ENCODE peak calls at places on chromosomes 4 and X, in five cellular contexts. K, P, Q, L and D are unnamed samples.

GRCh38 chrX:77628294-77629025 is 157.6 kb downstream of the ATRX start:
- DNase-seq in K (no peak), P (no peak), L (no peak), Q (no peak), D (no peak)

GRCh38 chr4:36043901-36044300 is 200.4 kb downstream of the ARAP2 start:
- DNase-seq in K (no peak), Q (no peak), L (no peak), P (peak), D (no peak)

GRCh38 chr4:188959424-188959823 is 820.2 kb downstream of the TRIML1 start:
- DNase-seq in Q (no peak), L (no peak), K (no peak), P (no peak), D (no peak)

GRCh38 chr4:15488658-15489470 is 19.2 kb downstream of the CC2D2A start:
- DNase-seq in L (no peak), Q (no peak), K (no peak), P (no peak), D (no peak)

GRCh38 chr4:106691749-106692148 is 323.2 kb upstream of the GIMD1 start:
- DNase-seq in P (peak), K (no peak), L (no peak), Q (no peak), D (no peak)

GRCh38 chr4:85818700-85819099 is 343.8 kb downstream of the ARHGAP24 start:
- DNase-seq in Q (no peak), L (no peak), P (no peak), K (no peak), D (no peak)

GRCh38 chr4:38001927-38002326 is 41.7 kb downstream of the PTTG2 start:
- DNase-seq in Q (no peak), P (no peak), K (no peak), L (no peak), D (no peak)

GRCh38 chr4:118372251-118372650 is 19.4 kb upstream of the PRSS12 start:
- DNase-seq in K (no peak), L (no peak), P (no peak), Q (no peak), D (no peak)

GRCh38 chrX:124211312-124211942 is 121.0 kb upstream of the TEX13D start:
- DNase-seq in Q (peak), P (peak), K (no peak), L (no peak), D (peak)

GRCh38 chrX:41010188-41010846 is 74.9 kb upstream of the USP9X start:
- DNase-seq in L (peak), Q (peak), P (peak), K (peak), D (no peak)

GRCh38 chr4:142236268-142236667 is 599.9 kb downstream of the IL15 start:
- DNase-seq in P (no peak), K (no peak), Q (no peak), L (no peak), D (no peak)

GRCh38 chr4:147136308-147136707 is 190.6 kb upstream of the TTC29 start:
- DNase-seq in Q (no peak), L (no peak), K (no peak), P (no peak), D (no peak)

GRCh38 chrX:118756111-118756510 is 28.7 kb downstream of the IL13RA1 start:
- DNase-seq in L (no peak), K (no peak), P (no peak), Q (no peak), D (no peak)

GRCh38 chrX:125436855-125437254 is 117.2 kb downstream of the TEX13C start:
- DNase-seq in L (no peak), P (peak), K (no peak), Q (no peak), D (peak)

GRCh38 chr4:20192754-20193521 is 58.8 kb upstream of the SLIT2 start:
- DNase-seq in K (no peak), P (peak), Q (no peak), L (no peak), D (no peak)

GRCh38 chrX:15873566-15873965 is 19.0 kb upstream of the AP1S2 start:
- DNase-seq in Q (no peak), L (no peak), P (no peak), K (no peak), D (no peak)

GRCh38 chr4:37884855-37885487 is 5.9 kb upstream of the TBC1D1 start:
- DNase-seq in P (no peak), L (no peak), Q (no peak), K (no peak), D (no peak)

GRCh38 chrX:74906427-74906826 is 18.8 kb downstream of the NEXMIF start:
- DNase-seq in Q (no peak), K (no peak), L (no peak), P (no peak), D (no peak)

GRCh38 chrX:44904542-44905115 is 31.6 kb downstream of the KDM6A start:
- DNase-seq in K (no peak), P (no peak), L (no peak), Q (no peak), D (no peak)

GRCh38 chrX:152915541-152916241 is 17.8 kb downstream of the ZNF185 start:
- DNase-seq in P (peak), L (no peak), K (peak), Q (peak), D (no peak)

GRCh38 chr4:38805530-38806145 is 1.0 kb upstream of the TLR1 start:
- DNase-seq in P (peak), L (no peak), K (no peak), Q (no peak), D (no peak)

GRCh38 chrX:40155617-40156471 is 58.1 kb upstream of the BCOR start:
- DNase-seq in P (no peak), K (peak), L (no peak), Q (no peak), D (no peak)

GRCh38 chrX:70826715-70827114 is 81.8 kb downstream of the TEX11 start:
- DNase-seq in Q (no peak), K (no peak), L (no peak), P (no peak), D (no peak)

GRCh38 chrX:37509349-37509748 is 62.1 kb upstream of the LANCL3 start:
- DNase-seq in L (no peak), P (peak), K (no peak), Q (peak), D (no peak)

GRCh38 chr4:786861-787300 is 39.0 kb downstream of the CPLX1 start:
- DNase-seq in L (no peak), K (no peak), P (no peak), Q (no peak), D (no peak)